ENCODE peak calls at places on chromosome 6, in six cellular contexts. One of them, this sample, is unnamed.

GRCh38 chr6:106381223-106381622 is 20.7 kb downstream of the CRYBG1 start:
- DNase-seq in GM12878: no peak
- DNase-seq in SK-N-SH: no peak
- DNase-seq in H1: no peak
- DNase-seq in K562: no peak
- DNase-seq in HepG2: no peak
- DNase-seq in this sample: no peak

GRCh38 chr6:150606258-150607043 is 6.8 kb downstream of the PLEKHG1 start:
- DNase-seq in H1: no peak
- DNase-seq in K562: no peak
- DNase-seq in HepG2: no peak
- DNase-seq in GM12878: no peak
- DNase-seq in SK-N-SH: no peak
- DNase-seq in this sample: no peak

GRCh38 chr6:2773450-2773849 is 8.3 kb downstream of the WRNIP1 start:
- DNase-seq in HepG2: no peak
- DNase-seq in SK-N-SH: no peak
- DNase-seq in K562: no peak
- DNase-seq in GM12878: no peak
- DNase-seq in H1: no peak
- DNase-seq in this sample: no peak

GRCh38 chr6:31582230-31582601 is at the start of gene LTB:
- DNase-seq in GM12878: no peak
- DNase-seq in K562: no peak
- DNase-seq in HepG2: no peak
- DNase-seq in H1: no peak
- DNase-seq in SK-N-SH: no peak
- DNase-seq in this sample: no peak

GRCh38 chr6:141874930-141875602 is 257.7 kb upstream of the GJE1 start:
- DNase-seq in SK-N-SH: no peak
- DNase-seq in GM12878: no peak
- DNase-seq in H1: no peak
- DNase-seq in K562: no peak
- DNase-seq in HepG2: no peak
- DNase-seq in this sample: no peak

GRCh38 chr6:26520088-26520839 is 17.9 kb upstream of the HMGN4 start:
- DNase-seq in HepG2: peak; percentile 56
- DNase-seq in GM12878: no peak
- DNase-seq in H1: no peak
- DNase-seq in K562: no peak
- DNase-seq in SK-N-SH: no peak
- DNase-seq in this sample: no peak

GRCh38 chr6:52399511-52400315 is 20.4 kb upstream of the EFHC1 start:
- DNase-seq in SK-N-SH: peak; percentile 70
- DNase-seq in K562: peak; percentile 58
- DNase-seq in GM12878: no peak
- DNase-seq in H1: no peak
- DNase-seq in HepG2: peak; percentile 77
- DNase-seq in this sample: no peak

GRCh38 chr6:35181933-35182612 is 31.7 kb upstream of the SCUBE3 start:
- DNase-seq in HepG2: no peak
- DNase-seq in GM12878: no peak
- DNase-seq in SK-N-SH: peak; percentile 64
- DNase-seq in K562: no peak
- DNase-seq in H1: no peak
- DNase-seq in this sample: no peak

GRCh38 chr6:3789896-3790558 is 38.5 kb upstream of the PXDC1 start:
- DNase-seq in HepG2: peak; percentile 74
- DNase-seq in H1: no peak
- DNase-seq in SK-N-SH: no peak
- DNase-seq in GM12878: no peak
- DNase-seq in K562: no peak
- DNase-seq in this sample: no peak

GRCh38 chr6:3987072-3987471 is 91.9 kb downstream of the FAM217A start:
- DNase-seq in SK-N-SH: no peak
- DNase-seq in HepG2: no peak
- DNase-seq in GM12878: no peak
- DNase-seq in K562: no peak
- DNase-seq in H1: no peak
- DNase-seq in this sample: no peak

GRCh38 chr6:55825402-55826051 is 49.9 kb downstream of the BMP5 start:
- DNase-seq in H1: no peak
- DNase-seq in SK-N-SH: no peak
- DNase-seq in GM12878: no peak
- DNase-seq in HepG2: no peak
- DNase-seq in K562: no peak
- DNase-seq in this sample: no peak

GRCh38 chr6:39927159-39927558 is 7.1 kb downstream of the MOCS1 start:
- DNase-seq in H1: no peak
- DNase-seq in HepG2: no peak
- DNase-seq in K562: no peak
- DNase-seq in GM12878: no peak
- DNase-seq in SK-N-SH: no peak
- DNase-seq in this sample: no peak

GRCh38 chr6:73657201-73657600 is 3.4 kb upstream of the SLC17A5 start:
- DNase-seq in HepG2: no peak
- DNase-seq in K562: no peak
- DNase-seq in H1: no peak
- DNase-seq in GM12878: no peak
- DNase-seq in SK-N-SH: no peak
- DNase-seq in this sample: no peak

GRCh38 chr6:135128268-135128914 is 52.7 kb upstream of the MYB start:
- DNase-seq in K562: no peak
- DNase-seq in GM12878: no peak
- DNase-seq in H1: no peak
- DNase-seq in SK-N-SH: no peak
- DNase-seq in HepG2: no peak
- DNase-seq in this sample: peak; percentile 29

GRCh38 chr6:118297821-118298220 is 250.3 kb upstream of the PLN start:
- DNase-seq in GM12878: no peak
- DNase-seq in K562: no peak
- DNase-seq in HepG2: no peak
- DNase-seq in H1: no peak
- DNase-seq in SK-N-SH: no peak
- DNase-seq in this sample: no peak

GRCh38 chr6:153096031-153096430 is 35.1 kb downstream of the RGS17 start:
- DNase-seq in HepG2: no peak
- DNase-seq in K562: no peak
- DNase-seq in H1: no peak
- DNase-seq in GM12878: no peak
- DNase-seq in SK-N-SH: no peak
- DNase-seq in this sample: no peak

GRCh38 chr6:13172294-13172693 is 156.0 kb downstream of the TBC1D7 start:
- DNase-seq in K562: no peak
- DNase-seq in SK-N-SH: no peak
- DNase-seq in H1: no peak
- DNase-seq in HepG2: no peak
- DNase-seq in GM12878: no peak
- DNase-seq in this sample: no peak

GRCh38 chr6:128007658-128008057 is 106.8 kb upstream of the THEMIS start:
- DNase-seq in H1: no peak
- DNase-seq in GM12878: no peak
- DNase-seq in SK-N-SH: no peak
- DNase-seq in K562: no peak
- DNase-seq in HepG2: peak; percentile 57
- DNase-seq in this sample: no peak

GRCh38 chr6:44257007-44257752 is at the start of gene SLC35B2:
- DNase-seq in K562: peak; percentile 93
- DNase-seq in SK-N-SH: peak; percentile 95
- DNase-seq in GM12878: no peak
- DNase-seq in H1: no peak
- DNase-seq in HepG2: peak; percentile 88
- DNase-seq in this sample: no peak
- TF ChIP-seq POLR2AphosphoS5 in K562: peak; percentile 12
- TF ChIP-seq POLR2AphosphoS5 in SK-N-SH: peak; percentile 40
- TF ChIP-seq POLR2AphosphoS5 in GM12878: no peak
- TF ChIP-seq POLR2AphosphoS5 in H1: no peak
- TF ChIP-seq POLR2AphosphoS5 in HepG2: peak; percentile 59
- TF ChIP-seq POLR2AphosphoS5 in this sample: peak; percentile 36

GRCh38 chr6:95266537-95267258 is 310.6 kb upstream of the MANEA start:
- DNase-seq in GM12878: no peak
- DNase-seq in HepG2: no peak
- DNase-seq in SK-N-SH: no peak
- DNase-seq in K562: no peak
- DNase-seq in H1: no peak
- DNase-seq in this sample: no peak
- TF ChIP-seq TAF1 in GM12878: no peak
- TF ChIP-seq TAF1 in HepG2: no peak
- TF ChIP-seq TAF1 in SK-N-SH: no peak
- TF ChIP-seq TAF1 in K562: no peak
- TF ChIP-seq TAF1 in H1: no peak
- TF ChIP-seq TAF1 in this sample: no peak

DNA sequence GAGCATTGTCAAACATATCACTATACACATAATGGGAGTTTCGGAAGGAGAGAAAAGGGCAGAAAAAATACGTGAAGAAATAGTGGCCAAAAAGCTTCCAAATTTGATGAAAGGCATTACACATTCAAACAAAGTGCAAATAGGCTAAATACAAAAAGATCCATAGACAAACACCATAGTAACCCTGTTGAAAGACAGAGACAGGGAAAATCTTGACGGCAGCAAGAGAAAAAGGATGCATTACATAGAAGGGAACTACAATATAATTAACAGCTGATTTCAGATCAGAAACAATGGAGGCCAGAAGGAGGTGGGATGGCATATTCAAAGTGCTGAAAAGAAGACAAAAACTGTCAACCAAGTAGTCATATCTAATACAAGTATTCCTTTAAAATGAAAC is 170.8 kb downstream of the MRPL14 start:
- DNase-seq in H1: no peak
- DNase-seq in SK-N-SH: no peak
- DNase-seq in GM12878: no peak
- DNase-seq in HepG2: no peak
- DNase-seq in K562: no peak
- DNase-seq in this sample: no peak
- TF ChIP-seq POLR2AphosphoS5 in H1: no peak
- TF ChIP-seq POLR2AphosphoS5 in SK-N-SH: no peak
- TF ChIP-seq POLR2AphosphoS5 in GM12878: no peak
- TF ChIP-seq POLR2AphosphoS5 in HepG2: no peak
- TF ChIP-seq POLR2AphosphoS5 in K562: no peak
- TF ChIP-seq POLR2AphosphoS5 in this sample: no peak

GRCh38 chr6:170179925-170180324 is 111.0 kb downstream of the DLL1 start:
- DNase-seq in GM12878: no peak
- DNase-seq in H1: no peak
- DNase-seq in HepG2: no peak
- DNase-seq in K562: no peak
- DNase-seq in SK-N-SH: no peak
- DNase-seq in this sample: no peak
- TF ChIP-seq TAF1 in GM12878: no peak
- TF ChIP-seq TAF1 in H1: no peak
- TF ChIP-seq TAF1 in HepG2: no peak
- TF ChIP-seq TAF1 in K562: no peak
- TF ChIP-seq TAF1 in SK-N-SH: no peak
- TF ChIP-seq TAF1 in this sample: no peak

This sample was measured in GM12891.